ENCODE peak calls at places on chromosomes 4 and X, in four cellular contexts. One of them, this sample, is unnamed.

GRCh38 chr4:182818926-182819730 is 98.1 kb downstream of the DCTD start:
- DNase-seq in breast epithelium: no peak
- DNase-seq in HepG2: no peak
- DNase-seq in spleen: no peak
- DNase-seq in this sample: no peak

GRCh38 chrX:3939967-3940610 is 226.6 kb upstream of the PRKX start:
- DNase-seq in breast epithelium: no peak
- DNase-seq in HepG2: no peak
- DNase-seq in spleen: no peak
- DNase-seq in this sample: no peak

GRCh38 chr4:172142331-172142738 is 329.1 kb downstream of the GALNTL6 start:
- DNase-seq in breast epithelium: no peak
- DNase-seq in HepG2: no peak
- DNase-seq in spleen: no peak
- DNase-seq in this sample: no peak

GRCh38 chr4:106277140-106277680 is 38.8 kb downstream of the TBCK start:
- DNase-seq in breast epithelium: no peak
- DNase-seq in HepG2: no peak
- DNase-seq in spleen: no peak
- DNase-seq in this sample: no peak

GRCh38 chrX:109840585-109840984 is 107.5 kb upstream of the ACSL4 start:
- DNase-seq in breast epithelium: no peak
- DNase-seq in HepG2: peak
- DNase-seq in spleen: no peak
- DNase-seq in this sample: no peak

GRCh38 chrX:11431833-11432232 is 138.6 kb downstream of the AMELX start:
- DNase-seq in breast epithelium: no peak
- DNase-seq in HepG2: no peak
- DNase-seq in spleen: no peak
- DNase-seq in this sample: no peak

GRCh38 chr4:56181140-56181950 is 205.9 kb downstream of the AASDH start:
- DNase-seq in breast epithelium: no peak
- DNase-seq in HepG2: no peak
- DNase-seq in spleen: no peak
- DNase-seq in this sample: no peak

GRCh38 chr4:41154814-41155177 is 59.5 kb downstream of the APBB2 start:
- DNase-seq in breast epithelium: no peak
- DNase-seq in HepG2: no peak
- DNase-seq in spleen: no peak
- DNase-seq in this sample: no peak

GRCh38 chr4:84901745-84902283 is 64.7 kb downstream of the WDFY3 start:
- DNase-seq in breast epithelium: no peak
- DNase-seq in HepG2: no peak
- DNase-seq in spleen: no peak
- DNase-seq in this sample: no peak

DNA sequence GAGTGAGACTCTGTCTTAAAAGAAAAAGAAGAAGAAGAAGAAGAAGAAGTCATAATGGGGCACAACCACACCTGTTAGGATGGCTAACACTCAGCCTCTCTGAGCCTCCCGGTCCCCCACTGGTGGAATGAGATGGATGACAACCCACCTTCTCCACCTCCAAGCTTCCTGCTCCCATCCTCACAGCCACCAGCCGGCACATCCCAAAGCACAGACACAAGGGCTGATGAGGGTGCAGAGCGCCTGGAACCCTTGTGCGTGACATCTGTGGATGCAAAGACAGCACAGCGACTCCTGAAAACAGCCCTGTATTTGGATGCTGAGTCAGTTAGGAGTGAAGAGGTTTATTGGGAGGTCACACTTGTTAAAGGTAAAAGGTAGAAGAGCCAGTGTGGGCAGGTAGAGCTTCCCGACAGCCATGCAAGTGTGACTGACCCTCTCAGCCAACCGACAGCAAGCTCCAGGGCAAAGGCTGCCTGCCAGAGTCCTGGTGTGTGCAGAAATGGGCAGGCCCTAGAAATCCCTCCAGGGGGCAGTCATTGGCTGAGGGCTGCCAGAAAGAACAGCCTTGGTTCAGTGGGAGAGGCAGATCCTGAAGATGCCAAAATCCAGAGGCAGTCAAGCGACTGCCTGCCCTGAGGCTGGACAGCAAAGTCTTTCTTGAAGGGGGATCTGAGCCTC is 26.6 kb upstream of the MAN2B2 start:
- DNase-seq in breast epithelium: no peak
- DNase-seq in HepG2: peak
- DNase-seq in spleen: no peak
- DNase-seq in this sample: no peak
- TF ChIP-seq CTCF in breast epithelium: no peak
- TF ChIP-seq CTCF in HepG2: peak
- TF ChIP-seq CTCF in spleen: no peak
- TF ChIP-seq CTCF in this sample: no peak

DNA sequence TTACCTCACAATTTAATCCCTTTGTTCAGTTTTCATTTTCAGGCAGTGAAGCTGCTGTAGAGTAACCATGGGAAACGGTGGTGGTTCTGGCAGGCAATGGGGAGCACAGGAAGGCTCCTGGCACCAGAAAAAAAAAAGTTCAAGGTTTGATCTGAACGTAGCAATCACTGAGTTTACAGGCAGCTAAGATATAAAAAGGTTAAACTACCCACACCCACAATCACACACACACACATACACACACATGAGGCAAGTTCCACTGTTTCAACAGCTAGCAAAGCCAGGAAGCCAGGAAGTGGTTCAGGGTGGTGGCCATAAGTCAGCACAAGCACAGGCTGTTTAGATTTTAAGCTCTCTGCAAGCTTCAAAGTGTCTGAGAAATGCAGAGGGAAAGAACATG is at the start of gene SULT1B1:
- DNase-seq in breast epithelium: no peak
- DNase-seq in HepG2: no peak
- DNase-seq in spleen: peak
- DNase-seq in this sample: no peak
- TF ChIP-seq POLR2AphosphoS5 in breast epithelium: no peak
- TF ChIP-seq POLR2AphosphoS5 in HepG2: no peak
- TF ChIP-seq POLR2AphosphoS5 in spleen: peak
- TF ChIP-seq POLR2AphosphoS5 in this sample: no peak

GRCh38 chrX:7131621-7132020 is 15.9 kb upstream of the STS start:
- DNase-seq in breast epithelium: no peak
- DNase-seq in HepG2: no peak
- DNase-seq in spleen: no peak
- DNase-seq in this sample: no peak

GRCh38 chrX:7133036-7133412 is 14.5 kb upstream of the STS start:
- DNase-seq in breast epithelium: no peak
- DNase-seq in HepG2: no peak
- DNase-seq in spleen: no peak
- DNase-seq in this sample: no peak

GRCh38 chrX:7127058-7127457 is 20.5 kb upstream of the STS start:
- DNase-seq in breast epithelium: no peak
- DNase-seq in HepG2: no peak
- DNase-seq in spleen: no peak
- DNase-seq in this sample: no peak

GRCh38 chrX:7132335-7133035 is 15.0 kb upstream of the STS start:
- DNase-seq in breast epithelium: peak
- DNase-seq in HepG2: peak
- DNase-seq in spleen: no peak
- DNase-seq in this sample: no peak
- TF ChIP-seq CTCF in breast epithelium: peak
- TF ChIP-seq CTCF in HepG2: peak
- TF ChIP-seq CTCF in spleen: peak
- TF ChIP-seq CTCF in this sample: peak

DNA sequence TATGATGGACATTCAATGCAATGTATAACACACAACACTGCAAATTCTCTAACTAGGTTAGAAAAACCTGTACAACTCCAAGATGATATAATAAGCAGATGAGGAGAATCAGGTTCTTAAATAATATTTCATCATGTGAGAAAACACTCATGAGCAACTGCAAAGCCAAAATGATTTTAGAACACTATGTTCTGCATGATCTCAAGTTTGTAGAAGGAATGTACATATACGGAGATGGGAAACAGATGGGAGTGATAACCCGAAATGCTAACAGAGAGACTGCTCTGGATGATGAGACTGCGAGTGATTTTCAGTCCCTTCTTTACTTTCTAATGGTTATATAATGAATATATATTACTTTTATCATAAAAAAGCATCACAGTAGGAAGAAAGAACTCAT is 80.9 kb downstream of the PCYT1B start:
- DNase-seq in breast epithelium: no peak
- DNase-seq in HepG2: no peak
- DNase-seq in spleen: no peak
- DNase-seq in this sample: no peak
- TF ChIP-seq POLR2AphosphoS5 in breast epithelium: no peak
- TF ChIP-seq POLR2AphosphoS5 in HepG2: no peak
- TF ChIP-seq POLR2AphosphoS5 in spleen: no peak
- TF ChIP-seq POLR2AphosphoS5 in this sample: no peak

This sample was measured in suprapubic skin.